ENCODE peak calls at places on chromosomes 5 and 9, in four cellular contexts. L, D, Y and W are unnamed samples.

GRCh38 chr9:131875828-131876485 is 136.1 kb upstream of the RAPGEF1 start:
- DNase-seq in L (peak), D (no peak), Y (no peak), W (peak)

GRCh38 chr9:114428466-114428865 is 40.7 kb upstream of the AKNA start:
- DNase-seq in L (no peak), D (no peak), Y (no peak), W (no peak)

GRCh38 chr9:99357575-99357974 is 135.5 kb downstream of the SEC61B start:
- DNase-seq in L (peak), D (no peak), Y (peak), W (no peak)

GRCh38 chr5:77347435-77348098 is 137.1 kb downstream of the PDE8B start:
- DNase-seq in L (no peak), D (no peak), Y (no peak), W (no peak)

GRCh38 chr5:66306844-66307315 is 162.8 kb downstream of the SREK1 start:
- DNase-seq in L (peak), D (no peak), Y (no peak), W (no peak)

GRCh38 chr5:137342764-137343163 is 156.4 kb downstream of the SPOCK1 start:
- DNase-seq in L (peak), D (no peak), Y (no peak), W (peak)

GRCh38 chr5:134837530-134838181 is 8.1 kb upstream of the C5orf24 start:
- DNase-seq in L (peak), D (no peak), Y (no peak), W (no peak)

GRCh38 chr5:113166285-113166684 is 189.7 kb downstream of the DCP2 start:
- DNase-seq in L (peak), D (no peak), Y (no peak), W (no peak)

GRCh38 chr5:75952291-75952690 is 130.9 kb upstream of the SV2C start:
- DNase-seq in L (no peak), D (no peak), Y (no peak), W (no peak)

GRCh38 chr5:171413153-171413910 is 6.1 kb upstream of the FGF18 start:
- DNase-seq in L (no peak), D (no peak), Y (no peak), W (no peak)

GRCh38 chr5:18740301-18740700 is 1106.0 kb downstream of the TAF11L14 start:
- DNase-seq in L (no peak), D (no peak), Y (no peak), W (no peak)

GRCh38 chr5:134436523-134437339 is 25.1 kb upstream of the CDKN2AIPNL start:
- DNase-seq in L (peak), D (peak), Y (peak), W (peak)

GRCh38 chr5:175640108-175640507 is 17.8 kb upstream of the HRH2 start:
- DNase-seq in L (no peak), D (no peak), Y (no peak), W (no peak)

GRCh38 chr5:16160706-16161105 is 18.9 kb downstream of the MARCHF11 start:
- DNase-seq in L (peak), D (no peak), Y (peak), W (peak)

GRCh38 chr9:93288891-93289883 is 105.2 kb downstream of the WNK2 start:
- DNase-seq in L (no peak), D (peak), Y (no peak), W (peak)

GRCh38 chr5:171840066-171840465 is 54.4 kb downstream of the SMIM23 start:
- DNase-seq in L (no peak), D (no peak), Y (no peak), W (no peak)

GRCh38 chr9:104025945-104026344 is 68.2 kb upstream of the SMC2 start:
- DNase-seq in L (peak), D (no peak), Y (no peak), W (no peak)

GRCh38 chr9:68505681-68506409 is 34.8 kb downstream of the TMEM252 start:
- DNase-seq in L (peak), D (no peak), Y (no peak), W (no peak)

GRCh38 chr5:175082866-175083590 is 358.6 kb downstream of the MSX2 start:
- DNase-seq in L (no peak), D (no peak), Y (no peak), W (no peak)

GRCh38 chr5:28313543-28314334 is 1275.4 kb upstream of the CDH9 start:
- DNase-seq in L (no peak), D (no peak), Y (no peak), W (peak)

GRCh38 chr9:19470981-19471650 is 62.3 kb downstream of the ACER2 start:
- DNase-seq in L (peak), D (no peak), Y (no peak), W (no peak)

GRCh38 chr9:131395027-131395744 is 1.3 kb downstream of the PRRC2B start:
- DNase-seq in L (peak), D (peak), Y (no peak), W (peak)

GRCh38 chr9:3880851-3881250 is 355.1 kb upstream of the RFX3 start:
- DNase-seq in L (peak), D (no peak), Y (no peak), W (peak)

GRCh38 chr9:20462410-20462809 is 159.9 kb downstream of the MLLT3 start:
- DNase-seq in L (no peak), D (no peak), Y (no peak), W (no peak)

GRCh38 chr9:133707065-133707760 is 30.9 kb downstream of the SARDH start:
- DNase-seq in L (peak), D (no peak), Y (no peak), W (peak)

GRCh38 chr9:95311956-95312355 is 5.6 kb downstream of the FANCC start:
- DNase-seq in L (no peak), D (no peak), Y (no peak), W (no peak)

GRCh38 chr5:175822225-175822624 is 49.2 kb upstream of the CPLX2 start:
- DNase-seq in L (no peak), D (no peak), Y (no peak), W (no peak)

GRCh38 chr5:15621094-15621493 is 121.1 kb downstream of the FBXL7 start:
- DNase-seq in L (peak), D (no peak), Y (no peak), W (no peak)

GRCh38 chr9:98064623-98065392 is 8.3 kb downstream of the NANS start:
- DNase-seq in L (no peak), D (no peak), Y (no peak), W (no peak)

GRCh38 chr9:75372499-75373268 is 284.4 kb downstream of the OSTF1 start:
- DNase-seq in L (no peak), D (no peak), Y (no peak), W (no peak)

GRCh38 chr5:131379723-131380122 is 115.9 kb downstream of the CDC42SE2 start:
- DNase-seq in L (no peak), D (no peak), Y (no peak), W (peak)

GRCh38 chr5:132294728-132295504 is 722 bp downstream of the SLC22A4 start:
- DNase-seq in L (peak), D (peak), Y (peak), W (peak)

GRCh38 chr9:27622688-27623340 is 49.5 kb upstream of the C9orf72 start:
- DNase-seq in L (no peak), D (no peak), Y (no peak), W (no peak)

GRCh38 chr5:151793358-151793757 is 21.6 kb downstream of the G3BP1 start:
- DNase-seq in L (no peak), D (no peak), Y (no peak), W (no peak)

GRCh38 chr9:99576002-99576401 is 245.7 kb upstream of the NR4A3 start:
- DNase-seq in L (no peak), D (no peak), Y (no peak), W (no peak)

GRCh38 chr9:4548796-4549725 is 58.8 kb downstream of the SLC1A1 start:
- DNase-seq in L (no peak), D (peak), Y (peak), W (peak)

GRCh38 chr9:95157491-95158151 is 159.9 kb downstream of the FANCC start:
- DNase-seq in L (peak), D (no peak), Y (peak), W (peak)

DNA sequence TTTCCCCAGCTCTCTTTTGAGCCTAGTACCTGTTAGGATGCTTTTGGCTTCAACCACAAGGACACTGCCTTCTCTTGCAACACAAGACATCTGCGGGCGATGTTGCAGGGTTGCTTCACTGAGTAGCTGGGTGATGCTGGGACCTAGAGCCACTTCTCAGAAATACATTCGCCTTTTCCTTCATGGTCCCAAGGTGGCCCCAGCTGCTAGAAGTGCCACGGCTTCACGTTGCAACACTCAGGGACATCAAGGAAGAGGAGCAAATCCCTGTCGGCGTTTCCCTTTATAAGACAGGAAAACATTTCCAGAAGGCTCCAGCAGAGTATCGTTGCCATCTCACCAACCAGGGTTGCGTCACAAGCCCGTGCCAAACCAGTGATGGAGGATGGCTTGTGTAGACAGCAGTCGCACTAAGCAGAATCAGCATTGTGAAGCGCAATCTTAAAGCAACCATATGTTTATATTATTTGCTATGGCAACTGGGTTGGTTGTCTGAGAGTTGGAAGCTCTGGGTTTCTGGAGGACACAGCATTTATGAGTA is 62.7 kb downstream of the ANKRD33B start:
- DNase-seq in L (peak), D (no peak), Y (no peak), W (no peak)
- H3K4me3 ChIP-seq in L (no peak), D (no peak), Y (no peak), W (no peak)

GRCh38 chr5:53481887-53482716 is 1.7 kb downstream of the FST start:
- DNase-seq in L (peak), D (peak), Y (peak), W (peak)
- TF ChIP-seq CTCF in L (peak), D (no peak), Y (peak), W (no peak)

DNA sequence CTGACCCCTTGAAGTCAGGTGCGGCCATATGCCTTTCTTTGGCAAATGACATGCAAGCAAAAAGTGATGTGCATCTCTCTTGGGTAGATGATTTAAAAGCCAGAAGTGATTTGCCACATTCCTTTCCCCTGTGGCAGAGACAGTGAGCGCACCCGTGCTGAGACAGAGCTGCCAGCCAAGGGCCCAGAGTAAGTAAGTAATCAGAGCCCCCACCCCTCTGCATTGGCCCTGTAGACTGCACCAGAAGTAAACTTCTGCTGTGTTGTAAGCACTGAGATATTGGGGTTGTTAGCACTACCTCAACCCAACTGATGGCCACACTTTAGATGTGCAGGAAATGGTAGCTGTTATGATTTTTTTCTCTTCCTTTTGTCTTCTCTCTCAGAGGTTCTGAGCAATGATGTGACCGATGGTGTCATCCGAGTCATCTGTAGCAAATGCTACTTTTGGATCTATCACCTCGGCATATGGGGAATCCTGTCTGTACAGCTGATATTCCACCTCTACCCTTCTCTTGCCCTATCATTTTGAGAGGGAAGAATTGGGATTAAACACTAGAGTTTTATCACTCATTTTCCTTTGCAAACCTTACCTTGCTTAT is 58.0 kb downstream of the DOCK2 start:
- DNase-seq in L (no peak), D (no peak), Y (no peak), W (no peak)
- H3K4me3 ChIP-seq in L (no peak), D (no peak), Y (no peak), W (no peak)

DNA sequence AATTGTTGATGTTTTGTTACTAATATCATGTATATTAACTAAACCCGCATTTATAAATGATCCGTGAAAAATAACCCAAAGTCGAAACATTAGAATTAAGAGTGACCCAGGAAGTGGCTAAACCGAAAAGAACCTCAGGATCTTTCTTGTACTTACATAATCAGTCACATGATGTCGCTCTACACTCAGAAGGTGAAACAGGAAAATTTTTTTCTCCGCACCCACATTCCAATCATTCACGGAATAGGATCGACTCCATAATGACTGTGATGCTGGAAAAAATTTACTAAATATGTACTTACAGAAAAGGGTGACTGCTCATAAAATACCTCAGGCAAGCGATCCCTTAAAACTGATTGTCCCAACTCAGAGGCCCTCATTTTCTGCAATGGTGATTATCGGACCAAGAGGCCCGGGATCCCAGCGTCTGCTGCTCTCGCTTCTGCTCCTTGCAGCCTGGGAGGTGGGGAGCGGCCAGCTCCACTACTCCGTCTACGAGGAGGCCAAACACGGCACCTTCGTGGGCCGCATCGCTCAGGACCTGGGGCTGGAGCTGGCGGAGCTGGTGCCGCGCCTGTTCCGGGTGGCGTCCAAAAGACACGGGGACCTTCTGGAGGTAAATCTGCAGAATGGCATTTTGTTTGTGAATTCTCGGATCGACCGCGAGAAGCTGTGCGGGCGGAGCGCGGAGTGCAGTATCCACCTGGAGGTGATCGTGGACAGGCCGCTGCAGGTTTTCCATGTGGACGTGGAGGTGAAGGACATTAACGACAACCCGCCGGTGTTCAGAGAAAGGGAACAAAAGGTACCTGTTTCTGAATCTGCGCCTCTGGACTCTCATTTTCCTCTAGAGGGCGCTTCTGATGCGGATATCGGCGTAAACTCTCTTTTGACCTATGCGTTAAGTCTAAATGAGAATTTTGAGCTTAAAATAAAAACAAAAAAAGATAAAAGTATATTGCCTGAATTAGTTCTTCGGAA is at the start of gene PCDHA12:
- DNase-seq in L (no peak), D (no peak), Y (peak), W (no peak)
- TF ChIP-seq CTCF in L (no peak), D (peak), Y (no peak), W (no peak)

GRCh38 chr5:169242849-169243186 is 58.1 kb downstream of the SLIT3 start:
- DNase-seq in L (peak), D (no peak), Y (no peak), W (no peak)
- H3K4me3 ChIP-seq in L (no peak), D (no peak), Y (no peak), W (no peak)

DNA sequence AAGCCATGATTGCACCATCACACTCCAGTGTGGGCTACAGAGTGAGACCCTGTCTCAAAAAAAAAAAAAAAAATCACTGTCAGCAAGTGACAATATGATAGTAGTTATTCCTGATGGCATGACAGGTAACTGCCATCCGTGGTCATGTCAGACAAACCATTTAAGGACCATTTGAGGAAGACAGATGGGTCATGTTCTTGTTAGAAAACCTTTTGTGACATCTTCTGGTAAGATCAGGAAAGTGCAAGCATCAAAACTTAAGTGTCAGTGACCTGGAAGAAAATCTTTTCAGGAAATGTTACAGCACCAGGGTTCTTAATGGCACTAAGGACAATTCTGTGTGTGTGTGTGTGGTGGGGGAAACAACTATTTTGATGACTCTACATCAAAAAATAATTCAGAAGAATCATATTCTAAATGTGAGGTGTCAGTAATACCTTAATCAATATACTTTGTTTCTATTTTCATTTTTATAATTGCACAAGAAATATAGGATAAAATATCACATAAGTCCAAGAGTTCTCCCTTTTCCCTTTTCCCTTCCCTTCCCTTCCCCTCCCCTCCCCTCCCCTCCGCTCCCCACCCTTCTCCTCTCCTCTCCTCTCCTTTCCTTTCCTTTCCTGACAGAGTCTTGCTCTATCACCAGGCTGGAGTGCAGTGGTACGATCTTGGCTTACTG is 17.8 kb downstream of the SLC38A9 start:
- DNase-seq in L (peak), D (no peak), Y (peak), W (peak)
- TF ChIP-seq CTCF in L (peak), D (peak), Y (peak), W (peak)

DNA sequence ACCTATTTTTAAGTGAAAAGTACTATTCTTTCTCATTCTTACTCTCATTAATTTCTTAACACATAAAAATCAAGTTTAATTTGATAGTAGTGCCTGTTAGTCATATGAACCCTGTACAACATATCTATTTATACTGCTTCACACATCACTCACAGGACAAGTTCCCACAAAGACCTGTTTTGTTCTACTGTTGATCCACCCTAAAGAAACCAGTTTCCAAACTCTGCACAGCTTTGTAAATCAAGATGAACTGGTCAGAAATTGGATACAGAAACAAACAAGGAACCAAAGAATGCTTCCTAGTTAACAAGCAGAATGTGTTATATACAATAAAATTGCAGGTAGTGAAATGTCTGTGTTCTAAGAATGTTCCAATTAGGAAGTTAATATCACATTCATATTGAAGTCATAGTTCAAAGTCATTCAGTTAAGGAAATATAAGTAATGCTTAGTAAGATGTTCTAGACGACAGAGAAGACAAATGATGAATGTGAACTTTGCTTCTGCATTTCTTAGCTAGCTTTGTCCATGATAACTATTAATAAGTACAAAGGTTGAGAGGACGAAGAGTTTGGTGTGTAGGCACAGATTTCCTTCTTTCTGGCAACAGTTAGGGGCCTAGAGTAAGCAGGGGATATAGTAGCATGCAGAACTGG is 33.4 kb downstream of the C9orf85 start:
- DNase-seq in L (no peak), D (no peak), Y (no peak), W (peak)
- H3K4me3 ChIP-seq in L (no peak), D (no peak), Y (no peak), W (no peak)

GRCh38 chr5:14036514-14036913 is 92.0 kb upstream of the DNAH5 start:
- DNase-seq in L (no peak), D (no peak), Y (no peak), W (peak)
- TF ChIP-seq CTCF in L (no peak), D (no peak), Y (no peak), W (no peak)